ENCODE peak calls at places on chromosomes 4 and X, in four cellular contexts. One of them, this sample, is unnamed.

GRCh38 chrX:68841251-68842049 is 12.6 kb downstream of the EFNB1 start:
- DNase-seq in astrocyte: no peak
- DNase-seq in endothelial cell of umbilical vein: no peak
- DNase-seq in IMR-90: no peak
- DNase-seq in this sample: no peak

GRCh38 chr4:106898621-106899230 is 137.4 kb downstream of the DKK2 start:
- DNase-seq in IMR-90: peak; percentile 53
- DNase-seq in endothelial cell of umbilical vein: peak; percentile 61
- DNase-seq in astrocyte: peak; percentile 25
- DNase-seq in this sample: peak; percentile 37

GRCh38 chr4:112031712-112032328 is 113.4 kb upstream of the FAM241A start:
- DNase-seq in IMR-90: peak; percentile 50
- DNase-seq in endothelial cell of umbilical vein: peak; percentile 51
- DNase-seq in astrocyte: peak; percentile 31
- DNase-seq in this sample: peak; percentile 31

GRCh38 chr4:82213485-82214162 is 160.2 kb downstream of the HNRNPD start:
- DNase-seq in astrocyte: no peak
- DNase-seq in endothelial cell of umbilical vein: no peak
- DNase-seq in IMR-90: no peak
- DNase-seq in this sample: no peak

GRCh38 chr4:184992422-184992821 is 25.9 kb upstream of the HELT start:
- DNase-seq in endothelial cell of umbilical vein: no peak
- DNase-seq in astrocyte: no peak
- DNase-seq in IMR-90: no peak
- DNase-seq in this sample: no peak

GRCh38 chr4:79852305-79852730 is 220.7 kb downstream of the ANTXR2 start:
- DNase-seq in endothelial cell of umbilical vein: peak; percentile 63
- DNase-seq in IMR-90: peak; percentile 81
- DNase-seq in astrocyte: peak; percentile 9
- DNase-seq in this sample: no peak

GRCh38 chrX:88135735-88136134 is 611.3 kb upstream of the CPXCR1 start:
- DNase-seq in endothelial cell of umbilical vein: peak; percentile 1
- DNase-seq in IMR-90: no peak
- DNase-seq in astrocyte: no peak
- DNase-seq in this sample: no peak

GRCh38 chr4:105887508-105887907 is 7.8 kb upstream of the NPNT start:
- DNase-seq in endothelial cell of umbilical vein: no peak
- DNase-seq in IMR-90: no peak
- DNase-seq in astrocyte: no peak
- DNase-seq in this sample: no peak

GRCh38 chr4:38366451-38366850 is 297.5 kb upstream of the KLF3 start:
- DNase-seq in IMR-90: no peak
- DNase-seq in endothelial cell of umbilical vein: no peak
- DNase-seq in astrocyte: peak; percentile 30
- DNase-seq in this sample: no peak

GRCh38 chr4:147617841-147618421 is 734 bp downstream of the TMEM184C start:
- DNase-seq in endothelial cell of umbilical vein: no peak
- DNase-seq in astrocyte: no peak
- DNase-seq in IMR-90: no peak
- DNase-seq in this sample: no peak

GRCh38 chr4:48509543-48509942 is 19.5 kb downstream of the ZAR1 start:
- DNase-seq in IMR-90: peak; percentile 34
- DNase-seq in astrocyte: peak; percentile 36
- DNase-seq in endothelial cell of umbilical vein: no peak
- DNase-seq in this sample: no peak

GRCh38 chr4:80197132-80197573 is at the start of gene PRDM8:
- DNase-seq in IMR-90: peak; percentile 73
- DNase-seq in endothelial cell of umbilical vein: no peak
- DNase-seq in astrocyte: peak; percentile 42
- DNase-seq in this sample: no peak

GRCh38 chr4:74651198-74651597 is 143.1 kb downstream of the BTC start:
- DNase-seq in astrocyte: no peak
- DNase-seq in IMR-90: no peak
- DNase-seq in endothelial cell of umbilical vein: no peak
- DNase-seq in this sample: no peak

GRCh38 chrX:19625612-19626011 is 110.3 kb upstream of the MAP3K15 start:
- DNase-seq in IMR-90: no peak
- DNase-seq in endothelial cell of umbilical vein: peak; percentile 4
- DNase-seq in astrocyte: peak; percentile 10
- DNase-seq in this sample: peak; percentile 76

GRCh38 chrX:103791233-103791632 is 14.6 kb downstream of the PLP1 start:
- DNase-seq in IMR-90: peak; percentile 27
- DNase-seq in endothelial cell of umbilical vein: no peak
- DNase-seq in astrocyte: no peak
- DNase-seq in this sample: no peak

GRCh38 chrX:15509845-15510244 is 9.2 kb downstream of the BMX start:
- DNase-seq in IMR-90: no peak
- DNase-seq in astrocyte: no peak
- DNase-seq in endothelial cell of umbilical vein: no peak
- DNase-seq in this sample: no peak

GRCh38 chr4:142846105-142846728 is at the start of gene INPP4B:
- DNase-seq in astrocyte: peak; percentile 68
- DNase-seq in IMR-90: peak; percentile 65
- DNase-seq in endothelial cell of umbilical vein: peak; percentile 42
- DNase-seq in this sample: peak; percentile 63

GRCh38 chrX:70026112-70026850 is 23.5 kb downstream of the AWAT2 start:
- DNase-seq in IMR-90: peak; percentile 5
- DNase-seq in astrocyte: no peak
- DNase-seq in endothelial cell of umbilical vein: peak; percentile 70
- DNase-seq in this sample: peak; percentile 37
- H3K4me2 ChIP-seq in IMR-90: no peak overlapping the region
- H3K4me2 ChIP-seq in astrocyte: peak overlapping the region; percentile 39
- H3K4me2 ChIP-seq in endothelial cell of umbilical vein: peak overlapping the region; percentile 67
- H3K4me2 ChIP-seq in this sample: no peak overlapping the region

GRCh38 chrX:136765957-136766356 is 14.8 kb downstream of the ARHGEF6 start:
- DNase-seq in IMR-90: no peak
- DNase-seq in endothelial cell of umbilical vein: no peak
- DNase-seq in astrocyte: no peak
- DNase-seq in this sample: no peak
- H3K4me2 ChIP-seq in IMR-90: no peak overlapping the region
- H3K4me2 ChIP-seq in endothelial cell of umbilical vein: no peak overlapping the region
- H3K4me2 ChIP-seq in astrocyte: peak overlapping the region; percentile 30
- H3K4me2 ChIP-seq in this sample: no peak overlapping the region

DNA sequence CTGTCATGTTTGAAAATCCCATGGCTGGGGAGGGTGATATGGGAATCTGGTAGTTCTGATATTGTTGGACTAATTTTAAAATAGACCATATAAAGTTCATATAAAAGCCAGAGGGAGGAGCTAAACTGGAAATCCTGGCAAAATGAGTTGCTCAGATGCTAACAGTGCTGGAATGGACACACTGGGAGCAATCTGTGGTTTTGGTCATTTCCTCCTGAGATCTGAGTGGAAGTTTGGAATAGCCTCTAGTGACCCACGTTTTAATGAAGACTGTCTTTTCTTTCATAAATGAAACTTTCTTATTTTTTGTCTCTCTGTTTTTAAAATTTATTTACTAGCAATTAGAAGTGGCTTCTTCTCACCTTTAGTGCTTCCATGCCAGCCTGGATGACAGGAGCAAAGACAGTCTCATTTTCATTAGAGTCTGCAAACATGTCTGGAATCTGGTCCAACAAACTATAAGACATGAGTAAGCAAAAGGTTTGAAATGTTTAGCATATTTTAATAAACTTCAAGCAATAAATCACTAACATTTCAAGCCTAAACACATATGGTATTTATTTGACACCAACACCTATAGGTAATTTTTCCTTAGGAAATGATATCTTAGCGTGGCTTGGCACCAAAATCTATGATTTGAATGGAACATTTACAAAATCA is 66.6 kb downstream of the METTL14 start:
- DNase-seq in IMR-90: peak; percentile 55
- DNase-seq in astrocyte: peak; percentile 84
- DNase-seq in endothelial cell of umbilical vein: no peak
- DNase-seq in this sample: no peak
- H3K4me2 ChIP-seq in IMR-90: no peak overlapping the region
- H3K4me2 ChIP-seq in astrocyte: peak overlapping the region; percentile 6
- H3K4me2 ChIP-seq in endothelial cell of umbilical vein: no peak overlapping the region
- H3K4me2 ChIP-seq in this sample: no peak overlapping the region

GRCh38 chrX:48695925-48696300 is 621 bp upstream of the SUV39H1 start:
- DNase-seq in astrocyte: no peak
- DNase-seq in endothelial cell of umbilical vein: no peak
- DNase-seq in IMR-90: no peak
- DNase-seq in this sample: no peak

GRCh38 chrX:48695524-48695875 is 1.0 kb upstream of the SUV39H1 start:
- DNase-seq in endothelial cell of umbilical vein: no peak
- DNase-seq in IMR-90: peak; percentile 28
- DNase-seq in astrocyte: peak; percentile 17
- DNase-seq in this sample: peak; percentile 5

GRCh38 chrX:48696301-48697181 is at the start of gene SUV39H1:
- DNase-seq in endothelial cell of umbilical vein: peak; percentile 87
- DNase-seq in astrocyte: peak; percentile 65
- DNase-seq in IMR-90: peak; percentile 81
- DNase-seq in this sample: peak; percentile 88

GRCh38 chrX:48697182-48697727 is 721 bp downstream of the SUV39H1 start:
- DNase-seq in astrocyte: peak; percentile 4
- DNase-seq in endothelial cell of umbilical vein: peak; percentile 15
- DNase-seq in IMR-90: no peak
- DNase-seq in this sample: no peak

GRCh38 chrX:48694776-48695523 is 1.6 kb upstream of the SUV39H1 start:
- DNase-seq in astrocyte: no peak
- DNase-seq in IMR-90: no peak
- DNase-seq in endothelial cell of umbilical vein: no peak
- DNase-seq in this sample: no peak
- H3K4me2 ChIP-seq in astrocyte: peak overlapping the region; percentile 97
- H3K4me2 ChIP-seq in IMR-90: no peak overlapping the region
- H3K4me2 ChIP-seq in endothelial cell of umbilical vein: no peak overlapping the region
- H3K4me2 ChIP-seq in this sample: no peak overlapping the region

GRCh38 chrX:38880460-38880859 is 79.2 kb downstream of the MID1IP1 start:
- DNase-seq in endothelial cell of umbilical vein: peak; percentile 1
- DNase-seq in IMR-90: peak; percentile 56
- DNase-seq in astrocyte: peak; percentile 49
- DNase-seq in this sample: no peak

GRCh38 chrX:38881066-38881465 is 79.8 kb downstream of the MID1IP1 start:
- DNase-seq in IMR-90: no peak
- DNase-seq in endothelial cell of umbilical vein: no peak
- DNase-seq in astrocyte: no peak
- DNase-seq in this sample: no peak

GRCh38 chrX:38881727-38882126 is 80.5 kb downstream of the MID1IP1 start:
- DNase-seq in endothelial cell of umbilical vein: no peak
- DNase-seq in IMR-90: no peak
- DNase-seq in astrocyte: no peak
- DNase-seq in this sample: no peak

GRCh38 chrX:38878674-38879375 is 77.6 kb downstream of the MID1IP1 start:
- DNase-seq in astrocyte: no peak
- DNase-seq in endothelial cell of umbilical vein: no peak
- DNase-seq in IMR-90: no peak
- DNase-seq in this sample: no peak

GRCh38 chrX:38879631-38880220 is 78.5 kb downstream of the MID1IP1 start:
- DNase-seq in IMR-90: no peak
- DNase-seq in astrocyte: no peak
- DNase-seq in endothelial cell of umbilical vein: no peak
- DNase-seq in this sample: peak; percentile 51
- H3K4me2 ChIP-seq in IMR-90: no peak overlapping the region
- H3K4me2 ChIP-seq in astrocyte: no peak overlapping the region
- H3K4me2 ChIP-seq in endothelial cell of umbilical vein: no peak overlapping the region
- H3K4me2 ChIP-seq in this sample: no peak overlapping the region

GRCh38 chr4:55249476-55249875 is 96.6 kb upstream of the SRD5A3 start:
- DNase-seq in endothelial cell of umbilical vein: no peak
- DNase-seq in IMR-90: no peak
- DNase-seq in astrocyte: no peak
- DNase-seq in this sample: no peak
- H3K4me2 ChIP-seq in endothelial cell of umbilical vein: no peak overlapping the region
- H3K4me2 ChIP-seq in IMR-90: no peak overlapping the region
- H3K4me2 ChIP-seq in astrocyte: no peak overlapping the region
- H3K4me2 ChIP-seq in this sample: no peak overlapping the region

DNA sequence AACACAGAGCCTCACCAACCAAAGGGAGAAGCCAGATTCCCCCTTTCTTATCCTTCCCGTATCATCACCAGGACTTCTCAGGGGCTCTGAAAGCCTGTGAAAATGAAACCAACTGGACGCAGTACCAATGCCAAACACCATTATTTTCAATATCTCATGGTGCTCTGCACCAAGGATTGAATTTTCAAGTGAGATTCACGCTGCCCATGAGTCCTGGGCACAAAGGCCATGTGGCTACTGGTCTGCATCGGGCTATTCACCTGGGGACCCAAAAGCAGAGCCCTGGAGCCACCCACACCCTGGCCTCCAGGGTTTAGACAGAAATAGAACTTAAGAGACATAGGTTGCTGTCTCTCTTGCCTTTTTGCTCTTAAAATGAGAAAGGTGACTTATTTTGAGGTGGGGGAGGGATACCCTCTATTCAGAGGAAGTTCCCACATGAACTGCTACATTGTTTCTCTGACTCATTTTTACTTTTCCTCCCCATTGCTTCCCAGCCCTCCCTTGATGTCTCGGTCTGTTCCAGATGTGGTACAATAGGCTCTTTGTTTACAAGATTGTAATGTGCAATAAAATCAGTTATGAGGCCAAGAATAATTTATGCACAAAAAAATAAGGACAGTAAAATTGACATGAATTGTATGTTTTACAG is 55.4 kb downstream of the MAML3 start:
- DNase-seq in endothelial cell of umbilical vein: peak; percentile 94
- DNase-seq in astrocyte: peak; percentile 86
- DNase-seq in IMR-90: peak; percentile 87
- DNase-seq in this sample: peak; percentile 85
- H3K4me2 ChIP-seq in endothelial cell of umbilical vein: peak overlapping the region; percentile 78
- H3K4me2 ChIP-seq in astrocyte: peak overlapping the region; percentile 69
- H3K4me2 ChIP-seq in IMR-90: peak overlapping the region; percentile 66
- H3K4me2 ChIP-seq in this sample: peak overlapping the region; percentile 66

DNA sequence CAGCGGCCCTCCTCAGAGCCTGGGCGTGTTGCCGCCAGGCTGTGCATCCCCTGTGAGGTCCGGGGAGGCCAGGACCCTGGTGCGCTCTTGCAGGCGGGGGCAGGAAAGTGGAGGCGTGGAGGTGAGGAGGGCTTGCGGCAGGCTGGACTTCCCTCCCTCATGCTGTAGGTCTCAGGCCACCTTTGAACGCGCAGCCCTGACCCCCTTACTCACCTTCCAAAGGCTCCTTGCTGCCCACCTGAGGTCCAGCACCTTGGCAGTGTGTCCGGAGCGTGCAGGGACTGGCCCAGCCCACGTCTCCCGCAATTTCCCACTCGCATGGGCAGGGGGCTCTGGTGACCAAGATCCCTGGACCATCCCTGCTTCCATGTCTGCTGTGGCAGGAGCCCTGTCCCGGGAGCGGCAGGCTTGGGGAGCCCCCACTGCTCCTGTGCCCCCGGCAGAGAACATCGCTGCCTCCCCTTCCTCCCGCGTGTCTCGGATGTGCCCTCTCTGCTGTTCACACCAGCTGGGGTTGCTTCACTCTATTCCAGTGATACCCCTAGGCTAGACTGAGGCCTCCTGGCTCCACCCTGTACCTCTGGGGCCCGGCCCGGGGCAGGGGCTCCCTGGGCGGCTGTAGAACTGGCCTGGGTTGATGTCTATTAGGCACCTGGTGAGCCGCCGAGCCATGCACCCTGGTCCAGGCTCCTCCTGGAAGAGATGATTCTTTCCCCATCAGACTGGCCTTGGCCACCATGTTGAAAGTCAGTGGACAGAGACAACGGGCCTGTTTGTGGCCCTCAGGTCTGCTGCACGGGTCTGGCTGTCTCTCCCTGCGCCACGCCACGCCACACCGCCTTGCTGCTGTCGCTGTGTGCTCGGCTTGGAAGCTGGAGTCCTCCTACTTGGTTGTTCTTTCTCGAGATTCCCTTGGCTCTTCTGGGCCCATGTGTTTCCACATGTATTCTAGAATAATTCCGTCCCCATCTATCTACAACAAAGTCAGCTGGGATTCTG is 95.4 kb upstream of the ADRA2C start:
- DNase-seq in astrocyte: no peak
- DNase-seq in IMR-90: no peak
- DNase-seq in endothelial cell of umbilical vein: no peak
- DNase-seq in this sample: no peak
- H3K4me2 ChIP-seq in astrocyte: no peak overlapping the region
- H3K4me2 ChIP-seq in IMR-90: no peak overlapping the region
- H3K4me2 ChIP-seq in endothelial cell of umbilical vein: no peak overlapping the region
- H3K4me2 ChIP-seq in this sample: no peak overlapping the region

This sample was measured in mammary epithelial cell.